ENCODE peak calls at places on chromosomes 5 and 9, in six cellular contexts. One of them, this sample, is unnamed.
A peak's percentile ranks its signal among the peaks of the same experiment; 100 is the strongest.

GRCh38 chr5:59065551-59065950 is 482.7 kb downstream of the RAB3C start:
- DNase-seq in aorta: no peak
- DNase-seq in neural crest cell: no peak
- DNase-seq in GM19239: no peak
- DNase-seq in dermis blood vessel endothelial cell: no peak
- DNase-seq in NCI-H774: no peak
- DNase-seq in this sample: no peak

GRCh38 chr5:57650360-57651069 is 167.9 kb upstream of the ACTBL2 start:
- DNase-seq in aorta: no peak
- DNase-seq in neural crest cell: no peak
- DNase-seq in GM19239: peak; percentile 4
- DNase-seq in dermis blood vessel endothelial cell: peak; percentile 80
- DNase-seq in NCI-H774: no peak
- DNase-seq in this sample: no peak

GRCh38 chr5:160835376-160835775 is 16.6 kb downstream of the ATP10B start:
- DNase-seq in aorta: no peak
- DNase-seq in neural crest cell: no peak
- DNase-seq in GM19239: no peak
- DNase-seq in dermis blood vessel endothelial cell: no peak
- DNase-seq in NCI-H774: no peak
- DNase-seq in this sample: no peak

GRCh38 chr5:127003798-127004495 is 26.4 kb downstream of the MARCHF3 start:
- DNase-seq in aorta: no peak
- DNase-seq in neural crest cell: no peak
- DNase-seq in GM19239: no peak
- DNase-seq in dermis blood vessel endothelial cell: no peak
- DNase-seq in NCI-H774: no peak
- DNase-seq in this sample: no peak

GRCh38 chr9:87464110-87464991 is 33.3 kb upstream of the DAPK1 start:
- DNase-seq in aorta: no peak
- DNase-seq in neural crest cell: no peak
- DNase-seq in GM19239: peak; percentile 9
- DNase-seq in dermis blood vessel endothelial cell: peak; percentile 56
- DNase-seq in NCI-H774: no peak
- DNase-seq in this sample: no peak

GRCh38 chr5:64840958-64841357 is 72.2 kb downstream of the CWC27 start:
- DNase-seq in aorta: no peak
- DNase-seq in neural crest cell: no peak
- DNase-seq in GM19239: no peak
- DNase-seq in dermis blood vessel endothelial cell: no peak
- DNase-seq in NCI-H774: no peak
- DNase-seq in this sample: no peak

GRCh38 chr9:134474058-134474370 is 147.8 kb downstream of the RXRA start:
- DNase-seq in aorta: no peak
- DNase-seq in neural crest cell: no peak
- DNase-seq in GM19239: no peak
- DNase-seq in dermis blood vessel endothelial cell: no peak
- DNase-seq in NCI-H774: no peak
- DNase-seq in this sample: no peak

GRCh38 chr9:91837982-91838731 is 111.9 kb downstream of the ROR2 start:
- DNase-seq in aorta: peak; percentile 77
- DNase-seq in neural crest cell: no peak
- DNase-seq in GM19239: no peak
- DNase-seq in dermis blood vessel endothelial cell: no peak
- DNase-seq in NCI-H774: peak; percentile 65
- DNase-seq in this sample: no peak

GRCh38 chr9:117046666-117047327 is 359.7 kb downstream of the TRIM32 start:
- DNase-seq in aorta: no peak
- DNase-seq in neural crest cell: no peak
- DNase-seq in GM19239: no peak
- DNase-seq in dermis blood vessel endothelial cell: no peak
- DNase-seq in NCI-H774: no peak
- DNase-seq in this sample: no peak

GRCh38 chr9:2241875-2242741 is 227.0 kb downstream of the SMARCA2 start:
- DNase-seq in aorta: peak; percentile 91
- DNase-seq in neural crest cell: peak; percentile 91
- DNase-seq in GM19239: peak; percentile 31
- DNase-seq in dermis blood vessel endothelial cell: peak; percentile 94
- DNase-seq in NCI-H774: peak; percentile 93
- DNase-seq in this sample: peak; percentile 66

GRCh38 chr9:115016369-115016768 is 86.0 kb upstream of the TNFSF8 start:
- DNase-seq in aorta: no peak
- DNase-seq in neural crest cell: no peak
- DNase-seq in GM19239: no peak
- DNase-seq in dermis blood vessel endothelial cell: no peak
- DNase-seq in NCI-H774: no peak
- DNase-seq in this sample: no peak

GRCh38 chr5:58266402-58266801 is 193.5 kb downstream of the PLK2 start:
- DNase-seq in aorta: no peak
- DNase-seq in neural crest cell: no peak
- DNase-seq in GM19239: no peak
- DNase-seq in dermis blood vessel endothelial cell: peak; percentile 72
- DNase-seq in NCI-H774: no peak
- DNase-seq in this sample: no peak

GRCh38 chr9:138072897-138073296 is 195.3 kb downstream of the CACNA1B start:
- DNase-seq in aorta: peak; percentile 45
- DNase-seq in neural crest cell: no peak
- DNase-seq in GM19239: no peak
- DNase-seq in dermis blood vessel endothelial cell: no peak
- DNase-seq in NCI-H774: no peak
- DNase-seq in this sample: no peak

GRCh38 chr9:133589454-133590227 is 19.5 kb downstream of the FAM163B start:
- DNase-seq in aorta: no peak
- DNase-seq in neural crest cell: no peak
- DNase-seq in GM19239: no peak
- DNase-seq in dermis blood vessel endothelial cell: no peak
- DNase-seq in NCI-H774: no peak
- DNase-seq in this sample: no peak

GRCh38 chr5:142245776-142246175 is 79.0 kb downstream of the SPRY4 start:
- DNase-seq in aorta: no peak
- DNase-seq in neural crest cell: no peak
- DNase-seq in GM19239: no peak
- DNase-seq in dermis blood vessel endothelial cell: peak; percentile 83
- DNase-seq in NCI-H774: no peak
- DNase-seq in this sample: no peak

GRCh38 chr5:174945853-174946252 is 221.5 kb downstream of the MSX2 start:
- DNase-seq in aorta: no peak
- DNase-seq in neural crest cell: no peak
- DNase-seq in GM19239: no peak
- DNase-seq in dermis blood vessel endothelial cell: no peak
- DNase-seq in NCI-H774: no peak
- DNase-seq in this sample: no peak

GRCh38 chr9:94156549-94157407 is 72.5 kb downstream of the PTPDC1 start:
- DNase-seq in aorta: peak; percentile 80
- DNase-seq in neural crest cell: no peak
- DNase-seq in GM19239: no peak
- DNase-seq in dermis blood vessel endothelial cell: peak; percentile 90
- DNase-seq in NCI-H774: peak; percentile 76
- DNase-seq in this sample: peak; percentile 72

GRCh38 chr9:9855503-9856078 is 757.2 kb downstream of the PTPRD start:
- DNase-seq in aorta: no peak
- DNase-seq in neural crest cell: no peak
- DNase-seq in GM19239: no peak
- DNase-seq in dermis blood vessel endothelial cell: no peak
- DNase-seq in NCI-H774: peak; percentile 73
- DNase-seq in this sample: no peak

GRCh38 chr5:59049070-59049469 is 466.2 kb downstream of the RAB3C start:
- DNase-seq in aorta: no peak
- DNase-seq in neural crest cell: no peak
- DNase-seq in GM19239: no peak
- DNase-seq in dermis blood vessel endothelial cell: no peak
- DNase-seq in NCI-H774: no peak
- DNase-seq in this sample: no peak

GRCh38 chr5:153678617-153679329 is 188.3 kb downstream of the GRIA1 start:
- DNase-seq in aorta: no peak
- DNase-seq in neural crest cell: no peak
- DNase-seq in GM19239: no peak
- DNase-seq in dermis blood vessel endothelial cell: peak; percentile 76
- DNase-seq in NCI-H774: no peak
- DNase-seq in this sample: no peak

GRCh38 chr9:126666155-126666803 is 52.6 kb downstream of the LMX1B start:
- DNase-seq in aorta: no peak
- DNase-seq in neural crest cell: no peak
- DNase-seq in GM19239: no peak
- DNase-seq in dermis blood vessel endothelial cell: peak; percentile 26
- DNase-seq in NCI-H774: no peak
- DNase-seq in this sample: no peak

This sample was measured in breast epithelium.